ENCODE peak calls at places on chromosome 22, in four cellular contexts. One of them, this sample, is unnamed.

GRCh38 chr22:20550851-20551744 is 43.7 kb downstream of the MED15 start:
- DNase-seq in K562: no peak
- DNase-seq in IMR-90: peak
- DNase-seq in GM12878: peak
- DNase-seq in this sample: no peak

GRCh38 chr22:44538071-44538470 is 40.0 kb upstream of the RTL6 start:
- DNase-seq in K562: no peak
- DNase-seq in IMR-90: peak
- DNase-seq in GM12878: no peak
- DNase-seq in this sample: no peak

GRCh38 chr22:21865041-21865440 is 2.4 kb downstream of the MAPK1 start:
- DNase-seq in K562: no peak
- DNase-seq in IMR-90: peak
- DNase-seq in GM12878: no peak
- DNase-seq in this sample: peak

GRCh38 chr22:26086359-26086758 is 82.9 kb upstream of the SEZ6L start:
- DNase-seq in K562: no peak
- DNase-seq in IMR-90: no peak
- DNase-seq in GM12878: no peak
- DNase-seq in this sample: peak

GRCh38 chr22:17098379-17098819 is 13.6 kb downstream of the IL17RA start:
- DNase-seq in K562: no peak
- DNase-seq in IMR-90: no peak
- DNase-seq in GM12878: no peak
- DNase-seq in this sample: no peak

GRCh38 chr22:21102659-21103267 is 57.0 kb downstream of the LRRC74B start:
- DNase-seq in K562: peak
- DNase-seq in IMR-90: peak
- DNase-seq in GM12878: no peak
- DNase-seq in this sample: peak

GRCh38 chr22:28829358-28830181 is 29.2 kb upstream of the XBP1 start:
- DNase-seq in K562: peak
- DNase-seq in IMR-90: peak
- DNase-seq in GM12878: no peak
- DNase-seq in this sample: peak

GRCh38 chr22:46078241-46079092 is 71.9 kb upstream of the PPARA start:
- DNase-seq in K562: no peak
- DNase-seq in IMR-90: no peak
- DNase-seq in GM12878: no peak
- DNase-seq in this sample: peak

GRCh38 chr22:26897384-26897783 is 240.0 kb downstream of the MIAT start:
- DNase-seq in K562: no peak
- DNase-seq in IMR-90: no peak
- DNase-seq in GM12878: no peak
- DNase-seq in this sample: no peak

GRCh38 chr22:22485524-22485923 is 23.0 kb downstream of the ZNF280B start:
- DNase-seq in K562: no peak
- DNase-seq in IMR-90: no peak
- DNase-seq in GM12878: no peak
- DNase-seq in this sample: no peak

GRCh38 chr22:35528967-35529366 is 11.7 kb upstream of the RASD2 start:
- DNase-seq in K562: no peak
- DNase-seq in IMR-90: no peak
- DNase-seq in GM12878: no peak
- DNase-seq in this sample: no peak

GRCh38 chr22:17145021-17145680 is 13.9 kb downstream of the HDHD5 start:
- DNase-seq in K562: no peak
- DNase-seq in IMR-90: no peak
- DNase-seq in GM12878: no peak
- DNase-seq in this sample: no peak

GRCh38 chr22:42158456-42159132 is 28.0 kb upstream of the CYP2D6 start:
- DNase-seq in K562: no peak
- DNase-seq in IMR-90: no peak
- DNase-seq in GM12878: no peak
- DNase-seq in this sample: no peak

GRCh38 chr22:21000987-21001600 is 824 bp downstream of the THAP7 start:
- DNase-seq in K562: no peak
- DNase-seq in IMR-90: no peak
- DNase-seq in GM12878: no peak
- DNase-seq in this sample: peak

GRCh38 chr22:43151251-43152000 is at the start of gene TSPO:
- DNase-seq in K562: peak
- DNase-seq in IMR-90: peak
- DNase-seq in GM12878: no peak
- DNase-seq in this sample: peak

GRCh38 chr22:21780259-21780658 is 44.7 kb upstream of the YPEL1 start:
- DNase-seq in K562: no peak
- DNase-seq in IMR-90: no peak
- DNase-seq in GM12878: no peak
- DNase-seq in this sample: no peak

GRCh38 chr22:16827506-16827905 is 2.3 kb upstream of the XKR3 start:
- DNase-seq in K562: no peak
- DNase-seq in IMR-90: no peak
- DNase-seq in GM12878: no peak
- DNase-seq in this sample: no peak

GRCh38 chr22:36435516-36436415 is 45.7 kb downstream of the TXN2 start:
- DNase-seq in K562: no peak
- DNase-seq in IMR-90: no peak
- DNase-seq in GM12878: peak
- DNase-seq in this sample: no peak

GRCh38 chr22:23076896-23077572 is 6.7 kb downstream of the GNAZ start:
- DNase-seq in K562: peak
- DNase-seq in IMR-90: no peak
- DNase-seq in GM12878: no peak
- DNase-seq in this sample: no peak

GRCh38 chr22:21447694-21448402 is 19.3 kb upstream of the TMEM191C start:
- DNase-seq in K562: peak
- DNase-seq in IMR-90: no peak
- DNase-seq in GM12878: no peak
- DNase-seq in this sample: peak

GRCh38 chr22:42811510-42811909 is 45.6 kb downstream of the ARFGAP3 start:
- DNase-seq in K562: no peak
- DNase-seq in IMR-90: no peak
- DNase-seq in GM12878: no peak
- DNase-seq in this sample: no peak

GRCh38 chr22:19603767-19604166 is 79.6 kb upstream of the CLDN5 start:
- DNase-seq in K562: peak
- DNase-seq in IMR-90: no peak
- DNase-seq in GM12878: no peak
- DNase-seq in this sample: no peak

DNA sequence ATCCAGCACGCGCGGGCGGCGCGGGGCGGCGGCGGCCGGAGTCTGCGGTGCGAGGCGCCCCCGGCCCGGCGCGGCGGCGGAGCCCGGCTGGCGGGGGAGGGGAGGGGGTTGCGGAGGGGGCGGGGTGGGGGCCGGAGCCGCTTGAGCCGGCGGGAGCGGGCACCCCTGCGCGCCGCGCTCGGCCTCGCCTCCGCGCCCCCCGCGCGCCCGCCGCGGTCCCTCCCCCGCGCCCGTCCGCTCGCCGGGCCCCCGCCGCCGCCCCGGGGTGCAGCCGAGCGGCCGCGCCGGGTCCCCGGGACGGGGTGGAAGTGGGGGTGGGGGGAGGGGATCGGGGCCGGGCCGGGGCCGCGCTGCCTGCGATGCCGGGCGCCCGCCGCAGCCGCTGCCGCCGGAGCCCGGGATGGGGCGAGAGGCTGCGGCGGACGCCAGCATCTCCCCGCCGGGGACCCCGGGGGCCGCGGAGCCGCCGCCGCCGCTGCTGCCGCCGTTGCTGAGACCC is 284 bp downstream of the MGAT3 start:
- DNase-seq in K562: peak
- DNase-seq in IMR-90: no peak
- DNase-seq in GM12878: no peak
- DNase-seq in this sample: peak
- H2AFZ ChIP-seq in K562: no peak
- H2AFZ ChIP-seq in IMR-90: peak
- H2AFZ ChIP-seq in GM12878: no peak
- H2AFZ ChIP-seq in this sample: no peak

GRCh38 chr22:50581950-50582561 is 593 bp downstream of the CHKB start:
- DNase-seq in K562: peak
- DNase-seq in IMR-90: no peak
- DNase-seq in GM12878: no peak
- DNase-seq in this sample: no peak
- TF ChIP-seq RCOR1 in K562: no peak
- TF ChIP-seq RCOR1 in IMR-90: no peak
- TF ChIP-seq RCOR1 in GM12878: no peak
- TF ChIP-seq RCOR1 in this sample: no peak

GRCh38 chr22:31897842-31898241 is 46.5 kb upstream of the YWHAH start:
- DNase-seq in K562: no peak
- DNase-seq in IMR-90: peak
- DNase-seq in GM12878: no peak
- DNase-seq in this sample: no peak

GRCh38 chr22:31898911-31899310 is 45.4 kb upstream of the YWHAH start:
- DNase-seq in K562: no peak
- DNase-seq in IMR-90: no peak
- DNase-seq in GM12878: no peak
- DNase-seq in this sample: peak

GRCh38 chr22:31899661-31900060 is 44.7 kb upstream of the YWHAH start:
- DNase-seq in K562: no peak
- DNase-seq in IMR-90: no peak
- DNase-seq in GM12878: no peak
- DNase-seq in this sample: no peak

GRCh38 chr22:31896472-31896871 is 47.9 kb upstream of the YWHAH start:
- DNase-seq in K562: peak
- DNase-seq in IMR-90: no peak
- DNase-seq in GM12878: no peak
- DNase-seq in this sample: no peak

GRCh38 chr22:31898406-31898805 is 45.9 kb upstream of the YWHAH start:
- DNase-seq in K562: no peak
- DNase-seq in IMR-90: no peak
- DNase-seq in GM12878: no peak
- DNase-seq in this sample: no peak
- H2AFZ ChIP-seq in K562: no peak
- H2AFZ ChIP-seq in IMR-90: no peak
- H2AFZ ChIP-seq in GM12878: no peak
- H2AFZ ChIP-seq in this sample: no peak

GRCh38 chr22:24962094-24962493 is 9.6 kb downstream of the KIAA1671 start:
- DNase-seq in K562: no peak
- DNase-seq in IMR-90: no peak
- DNase-seq in GM12878: no peak
- DNase-seq in this sample: no peak

GRCh38 chr22:24962835-24963234 is 10.3 kb downstream of the KIAA1671 start:
- DNase-seq in K562: no peak
- DNase-seq in IMR-90: no peak
- DNase-seq in GM12878: no peak
- DNase-seq in this sample: no peak

GRCh38 chr22:24965822-24966626 is 13.5 kb downstream of the KIAA1671 start:
- DNase-seq in K562: no peak
- DNase-seq in IMR-90: no peak
- DNase-seq in GM12878: no peak
- DNase-seq in this sample: no peak

GRCh38 chr22:24961217-24961844 is 8.8 kb downstream of the KIAA1671 start:
- DNase-seq in K562: peak
- DNase-seq in IMR-90: no peak
- DNase-seq in GM12878: no peak
- DNase-seq in this sample: no peak

DNA sequence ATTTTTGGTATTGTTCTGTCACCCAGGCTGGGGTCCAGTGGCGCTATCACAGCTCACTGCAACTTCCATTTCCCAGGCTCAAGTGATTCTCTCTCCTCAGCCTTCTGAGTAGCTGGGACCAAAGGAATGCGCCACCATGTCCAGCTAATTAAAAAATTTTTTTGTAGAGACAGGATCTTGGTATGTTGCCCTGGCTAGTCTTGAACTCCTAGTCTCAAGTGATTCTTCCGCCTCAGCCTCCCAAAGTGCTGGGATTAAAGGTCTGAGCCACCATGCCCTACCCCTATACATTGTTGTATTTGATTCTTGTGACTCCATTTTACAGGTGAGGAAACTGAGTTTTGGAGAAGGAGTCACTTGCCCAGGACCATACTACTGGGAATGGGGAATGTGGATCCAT is 11.9 kb downstream of the KIAA1671 start:
- DNase-seq in K562: no peak
- DNase-seq in IMR-90: no peak
- DNase-seq in GM12878: no peak
- DNase-seq in this sample: no peak
- TF ChIP-seq RCOR1 in K562: no peak
- TF ChIP-seq RCOR1 in IMR-90: no peak
- TF ChIP-seq RCOR1 in GM12878: no peak
- TF ChIP-seq RCOR1 in this sample: no peak

GRCh38 chr22:48004038-48004437 is 1241.6 kb downstream of the TBC1D22A start:
- DNase-seq in K562: no peak
- DNase-seq in IMR-90: no peak
- DNase-seq in GM12878: no peak
- DNase-seq in this sample: no peak
- H2AFZ ChIP-seq in K562: no peak
- H2AFZ ChIP-seq in IMR-90: no peak
- H2AFZ ChIP-seq in GM12878: no peak
- H2AFZ ChIP-seq in this sample: no peak

DNA sequence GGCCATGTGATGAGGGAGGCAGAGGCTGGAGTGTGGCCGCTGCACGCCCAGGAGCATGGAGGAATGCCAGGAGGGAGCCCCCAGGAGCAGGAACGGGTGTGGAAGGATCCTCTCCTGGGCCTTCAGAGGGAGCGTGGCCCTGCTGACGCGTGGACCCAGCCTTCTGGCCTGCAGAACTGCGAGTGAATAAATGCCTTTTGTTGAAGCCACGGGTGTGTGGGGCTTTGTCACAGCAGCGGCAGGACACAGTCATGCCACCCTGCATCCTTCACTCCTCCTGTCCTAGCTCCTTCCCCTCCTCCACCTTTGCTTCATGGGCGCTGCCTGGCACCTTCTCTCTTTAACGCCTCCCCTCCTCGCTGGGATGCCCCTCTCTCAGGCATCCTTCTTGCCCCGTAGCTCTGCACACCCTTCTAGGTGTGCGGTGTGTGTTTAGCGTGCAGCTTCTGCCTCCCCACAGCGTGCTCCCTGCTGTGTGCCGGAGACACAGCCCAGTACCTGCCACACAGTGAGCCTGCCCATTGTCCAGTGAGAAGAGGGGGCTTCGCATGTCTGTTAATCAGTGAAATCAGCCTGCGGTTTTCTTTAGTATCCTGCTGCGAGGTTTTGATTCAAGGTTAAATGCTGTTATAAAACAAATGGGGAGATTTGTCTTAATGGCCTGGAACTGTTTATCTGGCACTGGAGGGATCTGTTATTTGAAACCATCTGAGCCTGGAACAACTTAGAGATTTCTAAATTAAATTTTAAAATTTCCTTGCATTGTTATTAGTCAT is 459.6 kb downstream of the TBC1D22A start:
- DNase-seq in K562: no peak
- DNase-seq in IMR-90: no peak
- DNase-seq in GM12878: no peak
- DNase-seq in this sample: peak
- TF ChIP-seq RCOR1 in K562: no peak
- TF ChIP-seq RCOR1 in IMR-90: no peak
- TF ChIP-seq RCOR1 in GM12878: no peak
- TF ChIP-seq RCOR1 in this sample: no peak

This sample was measured in SK-N-SH.